ENCODE peak calls at places on chromosomes 3 and 15, in nine cellular contexts. N is heart left ventricle; M is neural crest cell; V is IMR-90; H is GM23338; F is NB4; C is ovary; B is mesothelial cell of epicardium; U is activated CD8-positive, alpha-beta T cell treated with anti-CD3 and anti-CD28 coated beads for 36 hours. O is an unnamed sample.

GRCh38 chr3:28940530-28940929 is 340.3 kb upstream of the RBMS3 start:
- DNase-seq in N (no peak), M (no peak), V (peak; percentile 92), H (no peak), F (no peak), C (peak; percentile 25), B (no peak), U (peak; percentile 7), O (no peak)

GRCh38 chr15:64476550-64476949 is 16.2 kb downstream of the ZNF609 start:
- DNase-seq in N (no peak), M (no peak), V (no peak), H (no peak), F (no peak), C (no peak), B (no peak), U (no peak), O (no peak)

GRCh38 chr3:173891272-173892100 is 493.9 kb downstream of the NLGN1 start:
- DNase-seq in N (no peak), M (no peak), V (no peak), H (no peak), F (peak; percentile 27), C (no peak), B (no peak), U (no peak), O (no peak)

GRCh38 chr15:78055923-78056713 is 21.4 kb downstream of the TBC1D2B start:
- DNase-seq in N (no peak), M (no peak), V (no peak), H (no peak), F (peak; percentile 74), C (no peak), B (no peak), U (no peak), O (no peak)

GRCh38 chr3:117756580-117756979 is 1047.0 kb downstream of the TUSC7 start:
- DNase-seq in N (no peak), M (no peak), V (peak; percentile 15), H (peak; percentile 33), F (no peak), C (no peak), B (no peak), U (no peak), O (no peak)

GRCh38 chr3:47661121-47661752 is 82.6 kb upstream of the CSPG5 start:
- DNase-seq in N (no peak), M (no peak), V (peak; percentile 85), H (no peak), F (peak; percentile 18), C (no peak), B (no peak), U (no peak), O (no peak)

GRCh38 chr3:31047673-31048072 is 153.2 kb upstream of the GADL1 start:
- DNase-seq in N (no peak), M (no peak), V (no peak), H (no peak), F (no peak), C (no peak), B (no peak), U (no peak), O (no peak)

GRCh38 chr3:126127904-126128303 is 44.0 kb upstream of the SLC41A3 start:
- DNase-seq in N (no peak), M (no peak), V (no peak), H (no peak), F (no peak), C (no peak), B (no peak), U (no peak), O (peak; percentile 8)

DNA sequence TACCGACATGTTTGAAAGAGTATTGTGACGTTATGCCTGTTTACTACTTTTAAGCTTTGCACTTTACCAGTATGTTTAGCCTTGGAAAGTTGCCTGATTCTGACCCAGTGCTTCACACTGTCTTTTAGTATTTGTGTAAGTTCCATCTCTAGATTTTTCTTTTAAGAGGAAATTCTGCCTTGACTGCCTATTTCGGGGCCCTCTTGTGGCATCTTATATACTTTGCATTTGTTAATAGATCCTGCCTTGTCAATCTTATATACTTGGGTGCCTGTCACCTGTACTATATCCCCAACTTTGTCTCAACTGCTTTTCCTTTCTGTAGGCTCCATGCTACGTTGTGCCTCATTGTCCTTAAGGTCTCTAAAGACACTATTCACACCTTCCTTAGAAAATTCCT is 244.6 kb downstream of the STXBP5L start:
- DNase-seq in N (no peak), M (no peak), V (no peak), H (peak; percentile 36), F (peak; percentile 7), C (no peak), B (no peak), U (no peak), O (no peak)
- TF ChIP-seq CTCF in N (no peak), M (peak; percentile 44), V (no peak), H (peak; percentile 26), F (no peak), C (no peak), B (no peak), U (no peak), O (no peak)

GRCh38 chr3:132539681-132540080 is 57.4 kb upstream of the ACKR4 start:
- DNase-seq in N (no peak), M (no peak), V (no peak), H (no peak), F (no peak), C (no peak), B (no peak), U (no peak), O (no peak)

GRCh38 chr3:132538072-132538471 is 59.0 kb upstream of the ACKR4 start:
- DNase-seq in N (no peak), M (no peak), V (no peak), H (no peak), F (no peak), C (no peak), B (no peak), U (no peak), O (no peak)

GRCh38 chr3:132536442-132537153 is 60.5 kb upstream of the ACKR4 start:
- DNase-seq in N (no peak), M (no peak), V (peak; percentile 18), H (no peak), F (peak; percentile 27), C (no peak), B (no peak), U (peak; percentile 26), O (no peak)

GRCh38 chr3:132535575-132536441 is 61.3 kb upstream of the ACKR4 start:
- DNase-seq in N (no peak), M (peak; percentile 53), V (peak; percentile 90), H (peak; percentile 83), F (peak; percentile 78), C (peak; percentile 69), B (no peak), U (peak; percentile 80), O (no peak)

GRCh38 chr3:132537297-132537696 is 59.8 kb upstream of the ACKR4 start:
- DNase-seq in N (no peak), M (no peak), V (no peak), H (no peak), F (no peak), C (no peak), B (no peak), U (no peak), O (no peak)
- TF ChIP-seq CTCF in N (no peak), M (peak; percentile 18), V (peak; percentile 19), H (no peak), F (no peak), C (no peak), B (no peak), U (no peak), O (no peak)

GRCh38 chr3:194270627-194271458 is 80.3 kb downstream of the CPN2 start:
- DNase-seq in N (peak; percentile 91), M (peak; percentile 63), V (no peak), H (no peak), F (peak; percentile 21), C (peak; percentile 84), B (peak; percentile 15), U (no peak), O (peak; percentile 21)

GRCh38 chr3:194268659-194269487 is 82.3 kb downstream of the CPN2 start:
- DNase-seq in N (no peak), M (no peak), V (no peak), H (no peak), F (no peak), C (no peak), B (no peak), U (no peak), O (no peak)

GRCh38 chr3:194267744-194268658 is 83.1 kb downstream of the CPN2 start:
- DNase-seq in N (peak; percentile 87), M (no peak), V (peak; percentile 61), H (no peak), F (no peak), C (peak; percentile 59), B (no peak), U (no peak), O (no peak)

GRCh38 chr3:194271459-194272035 is 79.6 kb downstream of the CPN2 start:
- DNase-seq in N (no peak), M (no peak), V (no peak), H (no peak), F (peak; percentile 38), C (no peak), B (peak; percentile 10), U (no peak), O (peak; percentile 17)

DNA sequence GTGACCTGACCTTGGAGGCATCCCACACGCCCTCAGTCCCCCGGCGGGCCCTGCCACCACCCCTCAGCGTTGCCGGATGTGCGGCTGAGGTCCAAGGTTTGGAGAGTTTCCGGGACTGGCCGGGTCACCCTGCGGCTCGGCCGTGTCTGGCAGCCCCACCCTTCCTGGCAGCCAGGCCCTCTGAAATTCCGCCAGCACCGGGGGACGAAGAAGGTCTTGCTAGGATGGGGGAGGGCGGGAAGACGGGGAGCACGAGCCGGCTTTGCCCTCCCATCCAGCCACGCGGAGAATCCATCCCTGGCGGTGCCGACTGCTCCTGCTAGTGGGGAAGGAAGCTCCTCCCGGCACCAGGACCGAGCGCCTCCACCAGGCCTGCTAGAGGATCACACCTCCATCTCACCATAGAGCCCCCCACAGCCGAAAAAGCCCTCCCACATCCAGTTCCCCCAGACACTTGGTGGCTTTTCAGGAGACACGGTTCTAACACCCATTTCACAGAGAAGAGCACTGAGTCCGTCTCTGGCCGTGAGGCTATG is 81.5 kb downstream of the CPN2 start:
- DNase-seq in N (peak; percentile 94), M (no peak), V (no peak), H (peak; percentile 86), F (no peak), C (peak; percentile 94), B (peak; percentile 28), U (no peak), O (no peak)
- TF ChIP-seq CTCF in N (peak; percentile 61), M (no peak), V (peak; percentile 14), H (peak; percentile 77), F (no peak), C (peak; percentile 50), B (no peak), U (no peak), O (no peak)

GRCh38 chr15:57165992-57166391 is 210.3 kb upstream of the CGNL1 start:
- DNase-seq in N (no peak), M (no peak), V (peak; percentile 59), H (no peak), F (peak; percentile 15), C (no peak), B (no peak), U (peak; percentile 23), O (no peak)

GRCh38 chr15:57169643-57170042 is 206.7 kb upstream of the CGNL1 start:
- DNase-seq in N (no peak), M (no peak), V (no peak), H (no peak), F (no peak), C (no peak), B (no peak), U (no peak), O (no peak)

GRCh38 chr15:57172925-57173324 is 203.4 kb upstream of the CGNL1 start:
- DNase-seq in N (no peak), M (no peak), V (peak; percentile 49), H (no peak), F (no peak), C (no peak), B (no peak), U (no peak), O (no peak)

GRCh38 chr15:57167821-57168395 is 208.4 kb upstream of the CGNL1 start:
- DNase-seq in N (no peak), M (no peak), V (no peak), H (no peak), F (no peak), C (no peak), B (no peak), U (no peak), O (no peak)

GRCh38 chr15:57171414-57171813 is 204.9 kb upstream of the CGNL1 start:
- DNase-seq in N (no peak), M (no peak), V (peak; percentile 9), H (no peak), F (peak; percentile 6), C (no peak), B (no peak), U (no peak), O (no peak)
- TF ChIP-seq CTCF in N (no peak), M (no peak), V (no peak), H (no peak), F (no peak), C (no peak), B (no peak), U (no peak), O (no peak)

O was measured in omental fat pad.